ENCODE peak calls at places on chromosomes 16 and 17, in six cellular contexts. E is PC-3, B is kidney, Q is prostate gland, H is HCT116, P is brain microvascular endothelial cell. X is an unnamed sample. For H3K36me3, the result is how much of the 10 kb centered on the place peaks cover.

GRCh38 chr16:4496305-4496704 is 20.1 kb downstream of the HMOX2 start:
- DNase-seq in E (peak), B (no peak), Q (no peak), H (peak), P (peak), X (no peak)

GRCh38 chr17:67588326-67588725 is 129.4 kb upstream of the NOL11 start:
- DNase-seq in E (no peak), B (no peak), Q (no peak), H (no peak), P (no peak), X (no peak)

GRCh38 chr16:79505344-79505743 is 95.2 kb downstream of the MAF start:
- DNase-seq in E (no peak), B (no peak), Q (no peak), H (no peak), P (no peak), X (no peak)

GRCh38 chr16:46783800-46784199 is 35.7 kb upstream of the MYLK3 start:
- DNase-seq in E (no peak), B (no peak), Q (no peak), H (no peak), P (no peak), X (no peak)

GRCh38 chr17:70271200-70271599 is 101.9 kb downstream of the KCNJ2 start:
- DNase-seq in E (no peak), B (no peak), Q (no peak), H (no peak), P (no peak), X (no peak)

GRCh38 chr17:29645516-29646051 is 22.9 kb upstream of the CORO6 start:
- DNase-seq in E (no peak), B (peak), Q (peak), H (no peak), P (peak), X (no peak)

GRCh38 chr16:73976661-73977060 is 320.0 kb upstream of the PSMD7 start:
- DNase-seq in E (no peak), B (no peak), Q (no peak), H (no peak), P (no peak), X (no peak)

GRCh38 chr16:85428168-85428898 is 184.8 kb upstream of the GSE1 start:
- DNase-seq in E (peak), B (peak), Q (no peak), H (peak), P (peak), X (no peak)

GRCh38 chr17:59668816-59669215 is 38.4 kb downstream of the PTRH2 start:
- DNase-seq in E (peak), B (no peak), Q (no peak), H (peak), P (peak), X (no peak)

GRCh38 chr17:80594666-80595269 is 50.1 kb downstream of the RPTOR start:
- DNase-seq in E (no peak), B (no peak), Q (no peak), H (no peak), P (no peak), X (no peak)

GRCh38 chr17:38550661-38551060 is 55.1 kb downstream of the SRCIN1 start:
- DNase-seq in E (peak), B (no peak), Q (peak), H (no peak), P (peak), X (no peak)

GRCh38 chr17:83128306-83129240 is 49.2 kb downstream of the METRNL start:
- DNase-seq in E (no peak), B (peak), Q (no peak), H (no peak), P (no peak), X (no peak)

GRCh38 chr17:56912105-56912999 is 1.5 kb downstream of the TRIM25 start:
- DNase-seq in E (peak), B (no peak), Q (no peak), H (no peak), P (no peak), X (no peak)

GRCh38 chr17:62309381-62309780 is 71.0 kb upstream of the EFCAB3 start:
- DNase-seq in E (no peak), B (no peak), Q (no peak), H (no peak), P (no peak), X (no peak)

GRCh38 chr16:86392751-86393150 is 117.6 kb upstream of the FOXF1 start:
- DNase-seq in E (peak), B (no peak), Q (no peak), H (no peak), P (peak), X (no peak)

GRCh38 chr16:13186813-13187212 is 285.4 kb downstream of the SHISA9 start:
- DNase-seq in E (no peak), B (no peak), Q (no peak), H (no peak), P (no peak), X (no peak)

GRCh38 chr17:18039535-18040286 is 503 bp downstream of the GID4 start:
- DNase-seq in E (peak), B (peak), Q (no peak), H (no peak), P (no peak), X (no peak)

GRCh38 chr16:87661561-87661960 is 59.3 kb downstream of the JPH3 start:
- DNase-seq in E (peak), B (no peak), Q (no peak), H (no peak), P (peak), X (peak)

GRCh38 chr17:56172517-56172982 is 19.3 kb downstream of the ANKFN1 start:
- DNase-seq in E (no peak), B (no peak), Q (peak), H (no peak), P (no peak), X (no peak)

GRCh38 chr17:40415390-40415789 is 2.3 kb downstream of the TOP2A start:
- DNase-seq in E (peak), B (no peak), Q (no peak), H (no peak), P (peak), X (no peak)

GRCh38 chr16:66650707-66651473 is 45.7 kb downstream of the CMTM4 start:
- DNase-seq in E (peak), B (peak), Q (peak), H (peak), P (peak), X (peak)

GRCh38 chr17:81057079-81057730 is 22.3 kb downstream of the BAIAP2 start:
- DNase-seq in E (peak), B (no peak), Q (peak), H (no peak), P (no peak), X (no peak)

GRCh38 chr16:81462683-81463082 is 18.1 kb downstream of the CMIP start:
- DNase-seq in E (no peak), B (peak), Q (no peak), H (no peak), P (no peak), X (no peak)

GRCh38 chr17:68152161-68152571 is 95.7 kb upstream of the AMZ2 start:
- DNase-seq in E (no peak), B (no peak), Q (no peak), H (no peak), P (no peak), X (no peak)

GRCh38 chr16:35399133-35399532 is 1939.7 kb downstream of the TP53TG3F start:
- DNase-seq in E (no peak), B (no peak), Q (peak), H (no peak), P (no peak), X (no peak)

GRCh38 chr16:25026621-25027020 is 11.5 kb upstream of the ARHGAP17 start:
- DNase-seq in E (no peak), B (no peak), Q (no peak), H (no peak), P (no peak), X (no peak)

GRCh38 chr16:5228369-5228768 is 130.8 kb upstream of the EEF2KMT start:
- DNase-seq in E (no peak), B (no peak), Q (no peak), H (no peak), P (no peak), X (no peak)

GRCh38 chr17:8275421-8276290 is 12.8 kb upstream of the RANGRF start:
- DNase-seq in E (no peak), B (no peak), Q (no peak), H (no peak), P (no peak), X (no peak)

GRCh38 chr16:81522141-81522701 is 77.6 kb downstream of the CMIP start:
- DNase-seq in E (peak), B (no peak), Q (no peak), H (peak), P (no peak), X (peak)

GRCh38 chr17:37220609-37220953 is 155.2 kb upstream of the C17orf78 start:
- DNase-seq in E (peak), B (no peak), Q (no peak), H (peak), P (peak), X (no peak)

GRCh38 chr17:13154403-13154802 is 136.6 kb upstream of the ELAC2 start:
- DNase-seq in E (no peak), B (no peak), Q (no peak), H (no peak), P (no peak), X (no peak)

GRCh38 chr16:85419503-85420408 is 193.4 kb upstream of the GSE1 start:
- DNase-seq in E (no peak), B (peak), Q (no peak), H (no peak), P (no peak), X (no peak)

GRCh38 chr17:43927101-43927935 is 15.0 kb downstream of the PPY start:
- DNase-seq in E (peak), B (no peak), Q (peak), H (no peak), P (no peak), X (no peak)

GRCh38 chr16:11539635-11540034 is 47.1 kb downstream of the LITAF start:
- DNase-seq in E (no peak), B (no peak), Q (no peak), H (no peak), P (no peak), X (no peak)

DNA sequence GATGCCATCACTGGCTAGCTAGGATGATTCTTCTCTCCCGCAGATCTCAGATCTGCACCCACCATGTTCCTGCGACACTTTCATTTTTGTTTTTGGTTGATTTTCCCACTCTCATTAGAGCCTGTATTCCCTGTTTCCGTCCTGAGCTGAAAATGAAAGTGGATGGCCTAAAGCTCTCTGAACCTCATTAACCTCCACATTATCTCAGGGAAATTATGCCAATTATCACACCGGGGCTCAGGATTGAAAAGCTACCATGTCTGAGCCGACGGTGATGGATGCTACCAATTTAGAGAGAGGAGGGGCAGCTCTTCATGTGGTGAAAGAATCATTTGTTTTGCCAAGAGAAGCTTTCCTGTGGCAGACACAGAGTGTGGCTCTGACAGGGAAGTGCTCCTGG is 410.4 kb upstream of the CDH11 start:
- DNase-seq in E (no peak), B (no peak), Q (no peak), H (no peak), P (no peak), X (no peak)
- H3K4me3 ChIP-seq in E (no peak), B (peak), Q (no peak), H (no peak), P (no peak), X (no peak)

DNA sequence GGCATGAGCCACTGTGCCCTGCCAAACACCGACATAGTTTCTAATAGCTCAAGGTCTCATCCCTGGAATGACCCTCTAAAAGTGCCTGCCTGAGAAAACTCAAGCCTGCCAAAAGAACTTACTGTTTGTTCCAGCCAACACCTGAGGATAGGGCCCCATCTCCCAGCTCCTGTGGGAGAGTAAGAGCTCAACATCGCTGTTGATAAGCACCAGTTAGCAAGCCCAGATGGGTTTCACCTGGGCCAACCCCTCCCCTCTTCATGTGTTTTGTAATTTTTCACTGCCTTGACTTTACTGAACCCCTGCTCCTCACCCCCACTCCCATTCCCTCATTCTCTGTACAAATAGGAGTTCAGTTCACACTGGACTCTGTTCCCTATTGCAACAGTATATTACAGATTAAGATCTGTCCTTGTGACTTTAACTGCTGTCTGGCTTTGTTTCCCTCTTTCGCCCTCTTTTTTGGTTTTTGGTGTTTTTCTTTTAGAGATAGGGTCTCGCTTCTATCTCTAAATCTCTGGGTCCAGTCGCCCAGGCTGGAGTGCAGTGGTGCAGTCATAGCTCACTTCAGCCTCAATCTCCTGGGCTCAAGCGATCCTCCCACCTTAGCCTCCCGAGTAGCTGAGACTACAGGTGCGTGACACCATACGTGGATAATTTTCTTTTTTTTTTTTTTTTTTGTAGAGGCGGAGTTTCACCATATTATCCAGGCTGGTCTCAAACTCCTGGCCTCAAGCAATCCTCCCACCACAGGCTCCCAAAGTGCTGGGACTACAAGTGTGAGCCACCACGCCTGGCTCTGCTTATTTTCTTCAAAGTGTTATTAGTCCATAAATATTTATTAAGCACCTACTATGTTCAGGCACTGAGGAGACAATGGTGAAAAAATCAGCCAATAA is 12.3 kb downstream of the NUPR1 start:
- DNase-seq in E (no peak), B (no peak), Q (no peak), H (no peak), P (no peak), X (no peak)
- H3K36me3 ChIP-seq in E (under half), B (under half), Q (under half), H (under half), P (under half), X (under half)

GRCh38 chr17:49910858-49911204 is 58.2 kb upstream of the DLX4 start:
- DNase-seq in E (no peak), B (no peak), Q (no peak), H (no peak), P (no peak), X (no peak)
- H3K4me3 ChIP-seq in E (no peak), B (no peak), Q (no peak), H (no peak), P (no peak), X (peak)

GRCh38 chr17:35002876-35003551 is 22.7 kb downstream of the LIG3 start:
- DNase-seq in E (peak), B (no peak), Q (peak), H (no peak), P (no peak), X (no peak)
- H3K36me3 ChIP-seq in E (under half), B (under half), Q (under half), H (under half), P (under half), X (under half)

GRCh38 chr16:30367349-30368009 is 2.8 kb downstream of the TBC1D10B start:
- DNase-seq in E (peak), B (no peak), Q (no peak), H (no peak), P (no peak), X (no peak)

GRCh38 chr16:30368122-30368791 is 2.0 kb downstream of the TBC1D10B start:
- DNase-seq in E (peak), B (no peak), Q (no peak), H (no peak), P (peak), X (no peak)

GRCh38 chr16:30366511-30366910 is 3.8 kb downstream of the TBC1D10B start:
- DNase-seq in E (peak), B (no peak), Q (no peak), H (no peak), P (no peak), X (no peak)

GRCh38 chr16:30368792-30369090 is 1.6 kb downstream of the TBC1D10B start:
- DNase-seq in E (no peak), B (no peak), Q (no peak), H (no peak), P (no peak), X (no peak)

GRCh38 chr16:30365200-30365599 is 5.1 kb downstream of the TBC1D10B start:
- DNase-seq in E (no peak), B (no peak), Q (no peak), H (no peak), P (no peak), X (no peak)
- H3K4me3 ChIP-seq in E (no peak), B (no peak), Q (no peak), H (no peak), P (no peak), X (no peak)

GRCh38 chr16:23539984-23540816 is 16.9 kb downstream of the EARS2 start:
- DNase-seq in E (peak), B (no peak), Q (peak), H (no peak), P (no peak), X (no peak)
- H3K36me3 ChIP-seq in E (under half), B (under half), Q (under half), H (under half), P (under half), X (under half)

GRCh38 chr16:68999114-68999513 is 106.3 kb upstream of the HAS3 start:
- DNase-seq in E (no peak), B (no peak), Q (no peak), H (no peak), P (no peak), X (no peak)
- H3K4me3 ChIP-seq in E (no peak), B (no peak), Q (no peak), H (no peak), P (no peak), X (no peak)

GRCh38 chr16:31061126-31061812 is 12.8 kb downstream of the ZNF668 start:
- DNase-seq in E (no peak), B (no peak), Q (no peak), H (no peak), P (no peak), X (no peak)
- H3K36me3 ChIP-seq in E (under half), B (under half), Q (under half), H (under half), P (under half), X (under half)

GRCh38 chr16:10390330-10390729 is 4.5 kb downstream of the ATF7IP2 start:
- DNase-seq in E (no peak), B (no peak), Q (no peak), H (no peak), P (no peak), X (no peak)
- H3K4me3 ChIP-seq in E (no peak), B (no peak), Q (no peak), H (no peak), P (no peak), X (no peak)

GRCh38 chr16:57628008-57628781 is at the start of gene ADGRG1:
- DNase-seq in E (peak), B (peak), Q (peak), H (peak), P (peak), X (no peak)
- H3K36me3 ChIP-seq in E (under half), B (under half), Q (under half), H (under half), P (under half), X (under half)

X was measured in iPS DF 6.9.